ENCODE peak calls at places on chromosomes 4 and X, in ten cellular contexts. D is heart right ventricle; E is left lung; K is CD4-positive, CD25-positive, alpha-beta regulatory T cell; J is stimulated activated naive CD8-positive, alpha-beta T cell treated with anti-CD3 and anti-CD28 coated beads, Interleukin-15, Interleukin-2, amounts not matched to agents 100 U/mL and 50 U/mL, for 24 hours; W is pons; R is stimulated activated CD8-positive, alpha-beta memory T cell treated with anti-CD3 and anti-CD28 coated beads, Interleukin-15, amount 100 ng/mL, for 1 hour; Z is aorta; A is occipital lobe; U is activated CD4-positive, CD25-positive, alpha-beta regulatory T cell. N is an unnamed sample.

GRCh38 chr4:109511414-109511813 is 48.6 kb upstream of the MCUB start:
- DNase-seq in E (no peak), W (no peak), U (no peak), J (no peak), D (no peak), R (no peak), A (no peak), K (no peak), Z (no peak), N (no peak)

GRCh38 chrX:46770006-46770816 is 11.3 kb upstream of the SLC9A7 start:
- DNase-seq in E (no peak), U (no peak), W (no peak), A (no peak), D (no peak), R (no peak), Z (no peak), K (no peak), J (no peak), N (no peak)

GRCh38 chrX:42976729-42977366 is 198.9 kb upstream of the PPP1R2C start:
- DNase-seq in W (no peak), D (no peak), R (no peak), Z (no peak), A (no peak), J (no peak), U (no peak), K (no peak), E (no peak), N (no peak)

GRCh38 chrX:41250867-41251266 is 83.1 kb upstream of the DDX3X start:
- DNase-seq in D (no peak), E (no peak), W (no peak), R (no peak), U (no peak), J (no peak), Z (no peak), A (no peak), K (no peak), N (no peak)

GRCh38 chrX:110003167-110004156 is 548 bp downstream of the TMEM164 start:
- DNase-seq in Z (peak), D (peak), J (peak), A (no peak), E (peak), W (no peak), R (no peak), K (peak), U (no peak), N (no peak)

GRCh38 chr4:170134821-170135220 is 45.1 kb upstream of the AADAT start:
- DNase-seq in K (no peak), W (no peak), R (no peak), E (no peak), Z (no peak), J (no peak), A (no peak), D (no peak), U (no peak), N (no peak)

GRCh38 chrX:29841750-29842149 is 373.6 kb upstream of the MAGEB2 start:
- DNase-seq in D (no peak), J (no peak), W (no peak), K (no peak), R (no peak), Z (no peak), U (no peak), E (no peak), A (no peak), N (no peak)

GRCh38 chr4:78654809-78655208 is 103.2 kb downstream of the ANXA3 start:
- DNase-seq in E (no peak), U (no peak), D (no peak), A (no peak), J (no peak), W (no peak), Z (no peak), R (no peak), K (no peak), N (no peak)

GRCh38 chrX:56728752-56729151 is 291 bp upstream of the NBDY start:
- DNase-seq in E (no peak), R (no peak), Z (no peak), W (peak), D (peak), U (no peak), A (no peak), J (peak), K (peak), N (no peak)

GRCh38 chr4:3493720-3494492 is 30.8 kb downstream of the DOK7 start:
- DNase-seq in U (no peak), R (no peak), K (no peak), W (no peak), A (no peak), E (no peak), J (no peak), Z (no peak), D (no peak), N (no peak)

GRCh38 chr4:113300384-113301011 is 251.0 kb downstream of the ANK2 start:
- DNase-seq in U (no peak), A (no peak), K (no peak), E (no peak), W (no peak), J (no peak), R (no peak), D (peak), Z (no peak), N (no peak)

GRCh38 chr4:61549356-61549755 is 349.2 kb downstream of the ADGRL3 start:
- DNase-seq in E (no peak), W (no peak), Z (no peak), J (no peak), A (no peak), K (no peak), D (no peak), U (no peak), R (no peak), N (no peak)

GRCh38 chr4:30380404-30380998 is 339.7 kb upstream of the PCDH7 start:
- DNase-seq in A (no peak), Z (no peak), E (no peak), W (peak), K (no peak), J (peak), R (no peak), U (no peak), D (no peak), N (no peak)

GRCh38 chrX:133440081-133440796 is 24.9 kb upstream of the GPC4 start:
- DNase-seq in K (no peak), R (no peak), A (no peak), Z (no peak), J (no peak), D (no peak), E (no peak), U (no peak), W (no peak), N (no peak)

N was measured in activated CD8-positive, alpha-beta memory T cell treated with anti-CD3 and anti-CD28 coated beads for 4 hours.